ENCODE peak calls at places on chromosomes 7 and 10, in four cellular contexts. One of them, this sample, is unnamed. For H3K4me1, the result is how much of the 10 kb centered on the place peaks cover.

GRCh38 chr10:34498821-34499220 is 316.3 kb downstream of the PARD3 start:
- DNase-seq in IMR-90: no peak
- DNase-seq in H1: no peak
- DNase-seq in mesenchymal stem cell: no peak
- DNase-seq in this sample: no peak

GRCh38 chr10:84901885-84902284 is 573.5 kb downstream of the CCSER2 start:
- DNase-seq in H1: no peak
- DNase-seq in IMR-90: no peak
- DNase-seq in mesenchymal stem cell: no peak
- DNase-seq in this sample: no peak

GRCh38 chr7:126163647-126164046 is 1089.1 kb downstream of the GRM8 start:
- DNase-seq in mesenchymal stem cell: no peak
- DNase-seq in H1: no peak
- DNase-seq in IMR-90: no peak
- DNase-seq in this sample: no peak

GRCh38 chr7:76372984-76373833 is 14.4 kb upstream of the YWHAG start:
- DNase-seq in IMR-90: peak
- DNase-seq in H1: no peak
- DNase-seq in mesenchymal stem cell: peak
- DNase-seq in this sample: peak

GRCh38 chr10:87875929-87876571 is 12.6 kb downstream of the PTEN start:
- DNase-seq in mesenchymal stem cell: no peak
- DNase-seq in H1: no peak
- DNase-seq in IMR-90: no peak
- DNase-seq in this sample: no peak

GRCh38 chr10:125093199-125093841 is 67.0 kb downstream of the CTBP2 start:
- DNase-seq in mesenchymal stem cell: peak
- DNase-seq in H1: no peak
- DNase-seq in IMR-90: peak
- DNase-seq in this sample: peak

GRCh38 chr10:128587689-128588088 is 461.5 kb upstream of the MKI67 start:
- DNase-seq in mesenchymal stem cell: no peak
- DNase-seq in IMR-90: no peak
- DNase-seq in H1: no peak
- DNase-seq in this sample: no peak

GRCh38 chr7:140022582-140023211 is 40.1 kb downstream of the PARP12 start:
- DNase-seq in IMR-90: peak
- DNase-seq in mesenchymal stem cell: no peak
- DNase-seq in H1: no peak
- DNase-seq in this sample: no peak

GRCh38 chr7:148541891-148542504 is 48.6 kb upstream of the C7orf33 start:
- DNase-seq in H1: no peak
- DNase-seq in mesenchymal stem cell: no peak
- DNase-seq in IMR-90: no peak
- DNase-seq in this sample: no peak

GRCh38 chr10:97485647-97486281 is 12.5 kb downstream of the MMS19 start:
- DNase-seq in H1: no peak
- DNase-seq in mesenchymal stem cell: no peak
- DNase-seq in IMR-90: no peak
- DNase-seq in this sample: no peak

GRCh38 chr7:36986429-36987362 is 262.4 kb upstream of the AOAH start:
- DNase-seq in H1: peak
- DNase-seq in mesenchymal stem cell: peak
- DNase-seq in IMR-90: peak
- DNase-seq in this sample: peak

GRCh38 chr7:68058014-68058413 is 1061.4 kb downstream of the TYW1 start:
- DNase-seq in H1: no peak
- DNase-seq in IMR-90: no peak
- DNase-seq in mesenchymal stem cell: no peak
- DNase-seq in this sample: no peak

DNA sequence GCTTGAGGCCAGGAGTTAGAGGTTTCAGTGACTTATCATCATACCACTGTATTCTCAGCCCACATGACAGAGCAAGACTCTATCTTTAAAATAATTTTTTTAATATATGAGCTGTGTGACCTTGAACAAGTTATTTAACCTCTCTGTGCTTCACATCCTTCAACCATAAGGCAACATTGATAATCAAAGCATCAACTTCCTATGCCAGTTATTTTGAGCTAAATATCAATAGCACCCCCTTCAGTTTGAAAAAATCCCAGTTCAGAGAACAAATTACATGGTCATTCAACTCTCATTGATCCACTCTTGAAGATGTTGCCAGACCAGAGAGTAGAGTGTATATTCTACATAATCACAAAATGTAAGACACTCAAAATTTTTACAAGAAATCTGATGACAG is 53.0 kb downstream of the ASNS start:
- DNase-seq in H1: no peak
- DNase-seq in IMR-90: no peak
- DNase-seq in mesenchymal stem cell: no peak
- DNase-seq in this sample: no peak
- H3K14ac ChIP-seq in H1: no peak
- H3K14ac ChIP-seq in IMR-90: no peak
- H3K14ac ChIP-seq in mesenchymal stem cell: no peak
- H3K14ac ChIP-seq in this sample: no peak

GRCh38 chr7:146106319-146106718 is 10.3 kb upstream of the CNTNAP2 start:
- DNase-seq in IMR-90: no peak
- DNase-seq in mesenchymal stem cell: no peak
- DNase-seq in H1: no peak
- DNase-seq in this sample: no peak
- H3K4me1 ChIP-seq in IMR-90: under half
- H3K4me1 ChIP-seq in mesenchymal stem cell: under half
- H3K4me1 ChIP-seq in H1: under half
- H3K4me1 ChIP-seq in this sample: under half

GRCh38 chr7:31875424-31875823 is 188.4 kb downstream of the PPP1R17 start:
- DNase-seq in H1: no peak
- DNase-seq in IMR-90: no peak
- DNase-seq in mesenchymal stem cell: no peak
- DNase-seq in this sample: no peak

GRCh38 chr7:31878875-31879274 is 191.3 kb downstream of the PDE1C start:
- DNase-seq in H1: no peak
- DNase-seq in mesenchymal stem cell: no peak
- DNase-seq in IMR-90: no peak
- DNase-seq in this sample: no peak

GRCh38 chr7:31873816-31874597 is 187.0 kb downstream of the PPP1R17 start:
- DNase-seq in IMR-90: no peak
- DNase-seq in mesenchymal stem cell: no peak
- DNase-seq in H1: no peak
- DNase-seq in this sample: no peak

GRCh38 chr7:31874631-31875374 is 187.8 kb downstream of the PPP1R17 start:
- DNase-seq in mesenchymal stem cell: no peak
- DNase-seq in H1: no peak
- DNase-seq in IMR-90: no peak
- DNase-seq in this sample: no peak
- H3K27ac ChIP-seq in mesenchymal stem cell: no peak
- H3K27ac ChIP-seq in H1: no peak
- H3K27ac ChIP-seq in IMR-90: no peak
- H3K27ac ChIP-seq in this sample: no peak

GRCh38 chr10:61359452-61359851 is 93.7 kb downstream of the TMEM26 start:
- DNase-seq in mesenchymal stem cell: no peak
- DNase-seq in H1: no peak
- DNase-seq in IMR-90: no peak
- DNase-seq in this sample: no peak
- H3K14ac ChIP-seq in mesenchymal stem cell: no peak
- H3K14ac ChIP-seq in H1: no peak
- H3K14ac ChIP-seq in IMR-90: no peak
- H3K14ac ChIP-seq in this sample: no peak

DNA sequence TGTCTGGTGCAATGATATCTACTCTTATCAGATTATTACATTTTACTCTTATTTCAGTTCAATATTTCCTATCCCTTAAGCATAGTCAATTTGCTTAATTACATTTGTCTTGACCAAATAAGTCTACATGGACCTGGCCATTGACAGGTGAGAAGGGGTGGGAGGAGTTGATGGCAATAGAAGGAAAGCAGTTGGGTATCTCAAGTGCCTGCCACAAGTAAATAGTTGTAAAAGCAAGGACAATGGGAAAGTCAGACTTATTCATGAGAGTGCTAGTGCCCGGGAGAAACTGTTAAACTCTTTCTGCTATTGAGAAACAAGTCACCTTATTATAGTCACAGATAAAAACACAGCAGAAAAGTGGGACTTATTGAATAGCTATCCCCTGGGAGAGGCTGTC is 32.4 kb upstream of the HGF start:
- DNase-seq in IMR-90: no peak
- DNase-seq in H1: no peak
- DNase-seq in mesenchymal stem cell: no peak
- DNase-seq in this sample: no peak
- H3K4me1 ChIP-seq in IMR-90: under half
- H3K4me1 ChIP-seq in H1: under half
- H3K4me1 ChIP-seq in mesenchymal stem cell: under half
- H3K4me1 ChIP-seq in this sample: under half

GRCh38 chr10:108399466-108399865 is 1235.0 kb upstream of the SORCS1 start:
- DNase-seq in H1: no peak
- DNase-seq in mesenchymal stem cell: no peak
- DNase-seq in IMR-90: no peak
- DNase-seq in this sample: no peak
- H3K27ac ChIP-seq in H1: no peak
- H3K27ac ChIP-seq in mesenchymal stem cell: no peak
- H3K27ac ChIP-seq in IMR-90: no peak
- H3K27ac ChIP-seq in this sample: no peak